ENCODE peak calls at places on chromosomes 7 and 10, in four cellular contexts. E is psoas muscle, L is fibroblast of lung, W is BJ. C is an unnamed sample. For H3K36me3, the result is how much of the 10 kb centered on the place peaks cover.

GRCh38 chr10:13658864-13659685 is 72.3 kb downstream of the PRPF18 start:
- DNase-seq in L (no peak), E (peak), W (no peak), C (no peak)

GRCh38 chr7:33805630-33806233 is 99.6 kb upstream of the BMPER start:
- DNase-seq in W (no peak), E (no peak), L (peak), C (no peak)

GRCh38 chr7:100029591-100029990 is 14.2 kb downstream of the ZKSCAN1 start:
- DNase-seq in E (no peak), L (no peak), W (no peak), C (no peak)

GRCh38 chr7:18102576-18102975 is 74.9 kb upstream of the PRPS1L1 start:
- DNase-seq in L (no peak), E (no peak), W (no peak), C (no peak)

GRCh38 chr7:151825711-151826110 is 51.2 kb downstream of the PRKAG2 start:
- DNase-seq in E (no peak), L (no peak), W (no peak), C (peak)

GRCh38 chr10:102418612-102419560 is at the start of gene PSD:
- DNase-seq in L (no peak), W (no peak), E (no peak), C (peak)

GRCh38 chr10:3096149-3096548 is 28.8 kb downstream of the PFKP start:
- DNase-seq in L (no peak), W (no peak), E (no peak), C (no peak)

GRCh38 chr10:12631216-12631615 is 281.9 kb downstream of the CAMK1D start:
- DNase-seq in E (no peak), L (peak), W (no peak), C (no peak)

GRCh38 chr7:485188-486081 is 34.2 kb downstream of the PDGFA start:
- DNase-seq in E (peak), W (no peak), L (no peak), C (peak)

GRCh38 chr7:131602994-131603372 is 46.6 kb upstream of the PODXL start:
- DNase-seq in E (no peak), L (no peak), W (no peak), C (no peak)

GRCh38 chr10:113524539-113525490 is 28.0 kb upstream of the HABP2 start:
- DNase-seq in L (no peak), E (no peak), W (no peak), C (no peak)

GRCh38 chr10:115818015-115818414 is 455.0 kb downstream of the GFRA1 start:
- DNase-seq in E (no peak), L (peak), W (no peak), C (no peak)

GRCh38 chr7:71511361-71511807 is 379.4 kb downstream of the GALNT17 start:
- DNase-seq in W (no peak), E (no peak), L (no peak), C (peak)

GRCh38 chr10:119111968-119112515 is 8.1 kb downstream of the DENND10 start:
- DNase-seq in W (peak), E (no peak), L (no peak), C (no peak)

GRCh38 chr10:108782411-108782810 is 1140.9 kb downstream of the XPNPEP1 start:
- DNase-seq in W (no peak), L (no peak), E (no peak), C (no peak)

GRCh38 chr7:127632276-127632910 is 14.5 kb upstream of the PAX4 start:
- DNase-seq in E (no peak), W (peak), L (peak), C (no peak)

GRCh38 chr7:78912781-78913180 is 540.7 kb downstream of the MAGI2 start:
- DNase-seq in L (peak), W (no peak), E (no peak), C (no peak)

GRCh38 chr7:47795631-47796030 is 152.6 kb downstream of the PKD1L1 start:
- DNase-seq in L (peak), E (no peak), W (peak), C (no peak)

GRCh38 chr7:81399461-81399860 is 370.4 kb downstream of the HGF start:
- DNase-seq in W (no peak), E (no peak), L (no peak), C (no peak)

GRCh38 chr10:69800665-69801064 is 1.0 kb upstream of the COL13A1 start:
- DNase-seq in E (no peak), L (no peak), W (no peak), C (peak)

GRCh38 chr10:18350340-18350739 is 210.1 kb downstream of the CACNB2 start:
- DNase-seq in E (no peak), W (no peak), L (no peak), C (peak)

GRCh38 chr7:154372106-154372505 is 319.9 kb downstream of the DPP6 start:
- DNase-seq in W (no peak), L (no peak), E (no peak), C (no peak)

GRCh38 chr10:89887830-89888229 is 186.4 kb downstream of the KIF20B start:
- DNase-seq in E (no peak), W (peak), L (peak), C (no peak)

GRCh38 chr7:85039196-85039923 is 147.5 kb downstream of the SEMA3D start:
- DNase-seq in E (no peak), L (no peak), W (no peak), C (no peak)

GRCh38 chr7:11458736-11459483 is 373.1 kb downstream of the THSD7A start:
- DNase-seq in W (peak), L (peak), E (no peak), C (no peak)

GRCh38 chr10:74293686-74294365 is 142.8 kb downstream of the ADK start:
- DNase-seq in E (no peak), L (peak), W (peak), C (no peak)

GRCh38 chr7:130156140-130156539 is 49.1 kb downstream of the TMEM209 start:
- DNase-seq in W (no peak), E (no peak), L (no peak), C (no peak)

GRCh38 chr7:130157700-130158099 is 47.5 kb downstream of the TMEM209 start:
- DNase-seq in E (no peak), W (no peak), L (no peak), C (no peak)

GRCh38 chr7:130162196-130162595 is 43.0 kb downstream of the TMEM209 start:
- DNase-seq in L (no peak), W (no peak), E (no peak), C (no peak)

GRCh38 chr7:130160023-130160422 is 45.2 kb downstream of the TMEM209 start:
- DNase-seq in W (no peak), L (no peak), E (no peak), C (no peak)

DNA sequence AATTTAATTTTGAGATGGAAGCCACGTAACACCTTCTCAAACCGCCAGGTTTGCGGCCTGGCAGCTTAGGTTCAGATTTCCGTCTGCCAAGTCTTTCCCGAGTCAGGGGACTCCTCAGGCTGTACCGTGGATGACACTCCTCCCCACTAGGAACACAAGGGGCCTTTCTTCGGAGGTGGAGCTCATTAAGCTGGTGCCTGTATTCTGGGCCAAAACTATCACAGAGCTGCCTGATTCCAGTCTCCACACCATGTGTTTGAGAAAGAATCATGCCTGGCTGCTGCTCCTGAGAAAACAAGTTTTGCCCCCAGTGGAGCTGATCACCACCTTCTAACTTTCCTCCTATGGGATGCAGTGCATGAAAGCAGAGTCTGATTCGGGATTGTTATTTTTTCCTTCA is 44.8 kb downstream of the TMEM209 start:
- DNase-seq in E (no peak), W (no peak), L (no peak), C (no peak)
- H3K36me3 ChIP-seq in E (under half), W (under half), L (under half), C (under half)

GRCh38 chr7:130140551-130141160 is 64.5 kb downstream of the TMEM209 start:
- DNase-seq in L (no peak), E (no peak), W (no peak), C (peak)
- H3K4me3 ChIP-seq in L (no peak), E (peak), W (no peak), C (peak)

GRCh38 chr7:133155642-133156041 is 73.8 kb upstream of the CHCHD3 start:
- DNase-seq in E (no peak), W (no peak), L (no peak), C (no peak)

GRCh38 chr7:133155121-133155520 is 73.2 kb upstream of the CHCHD3 start:
- DNase-seq in L (no peak), W (no peak), E (no peak), C (no peak)

GRCh38 chr7:133150760-133151159 is 68.9 kb upstream of the CHCHD3 start:
- DNase-seq in W (no peak), E (no peak), L (no peak), C (no peak)
- H3K36me3 ChIP-seq in W (under half), E (under half), L (under half), C (under half)

DNA sequence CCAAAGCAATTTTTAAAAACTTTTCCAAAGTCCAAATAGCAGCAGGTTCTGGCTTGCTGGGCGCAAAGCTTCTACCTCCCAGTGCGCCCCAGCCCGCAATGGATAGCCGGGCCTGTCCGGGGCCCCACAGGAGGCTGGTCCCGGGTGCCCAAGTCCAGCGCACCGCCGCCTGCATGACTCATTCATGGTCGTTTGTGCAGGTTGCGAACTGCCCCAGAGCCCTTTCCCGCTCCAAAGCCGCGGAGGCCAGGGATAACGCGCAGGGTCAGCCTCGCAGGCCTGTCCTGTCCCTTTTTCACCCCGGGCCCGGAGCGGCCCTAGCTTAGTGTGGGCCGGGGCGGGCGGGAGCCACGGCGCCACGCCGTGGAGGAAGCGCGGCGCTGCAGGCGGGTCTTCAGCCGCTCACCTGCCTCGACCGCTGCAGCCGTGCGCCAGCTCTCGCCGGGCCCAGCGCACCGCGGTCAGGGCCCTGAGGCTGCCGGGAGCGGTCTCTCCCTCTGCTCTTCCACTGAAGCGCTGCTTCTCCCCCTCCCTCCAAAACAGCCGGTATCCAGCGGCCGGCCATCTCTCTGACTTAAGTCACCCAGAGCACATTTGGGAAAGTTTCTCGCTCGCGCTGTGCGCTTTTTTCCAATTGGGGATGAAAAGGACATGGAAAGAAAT is 1.7 kb upstream of the EGR2 start:
- DNase-seq in E (peak), L (peak), W (no peak), C (peak)
- H3K4me3 ChIP-seq in E (peak), L (peak), W (peak), C (peak)

GRCh38 chr10:76308946-76309529 is 877.6 kb downstream of the LRMDA start:
- DNase-seq in E (no peak), W (no peak), L (no peak), C (no peak)

GRCh38 chr10:76311752-76312699 is 880.6 kb downstream of the LRMDA start:
- DNase-seq in W (no peak), E (no peak), L (peak), C (peak)

GRCh38 chr10:76306859-76307258 is 875.4 kb downstream of the LRMDA start:
- DNase-seq in E (no peak), L (peak), W (no peak), C (no peak)

GRCh38 chr10:76310681-76311080 is 879.3 kb downstream of the LRMDA start:
- DNase-seq in E (no peak), L (no peak), W (no peak), C (no peak)

GRCh38 chr10:76309744-76310441 is 878.5 kb downstream of the LRMDA start:
- DNase-seq in E (no peak), L (peak), W (peak), C (no peak)
- H3K36me3 ChIP-seq in E (under half), L (under half), W (under half), C (under half)

GRCh38 chr7:42232275-42232674 is 4.7 kb downstream of the GLI3 start:
- DNase-seq in W (no peak), L (peak), E (peak), C (no peak)
- H3K4me3 ChIP-seq in W (no peak), L (no peak), E (no peak), C (no peak)

DNA sequence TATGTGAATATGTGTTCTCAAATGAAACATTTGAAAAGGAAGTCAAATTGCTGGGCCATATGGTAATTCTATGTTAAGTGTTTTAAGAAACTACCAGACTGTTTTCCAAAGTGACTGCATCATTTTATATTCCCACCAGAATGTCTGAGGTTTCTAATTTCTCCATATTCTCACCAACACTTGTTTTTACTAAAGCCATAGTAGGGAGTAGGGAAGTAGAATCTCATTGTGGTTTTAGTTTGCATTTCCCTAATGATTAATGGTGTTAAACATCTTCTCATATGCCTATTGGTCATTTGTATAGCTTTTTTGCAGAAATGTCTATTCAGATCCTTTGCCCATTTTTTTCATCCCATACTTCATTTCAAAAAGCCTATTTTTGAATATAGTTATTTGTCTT is 9.1 kb upstream of the SEMA4G start:
- DNase-seq in E (no peak), W (no peak), L (no peak), C (no peak)
- H3K36me3 ChIP-seq in E (half or more), W (under half), L (under half), C (under half)

GRCh38 chr10:35639651-35640311 is 2.3 kb downstream of the FZD8 start:
- DNase-seq in L (peak), W (no peak), E (peak), C (peak)
- H3K4me3 ChIP-seq in L (peak), W (peak), E (peak), C (peak)